ENCODE peak calls at places on chromosomes 4 and X, in seven cellular contexts. One of them, this sample, is unnamed. For H3K9me3 and H3K4me1, the result is how much of the 10 kb centered on the place peaks cover.

GRCh38 chrX:122866527-122866926 is 317.6 kb upstream of the GRIA3 start:
- DNase-seq in effector memory CD4-positive, alpha-beta T cell: no peak
- DNase-seq in ovary: no peak
- DNase-seq in OCI-LY7: no peak
- DNase-seq in psoas muscle: no peak
- DNase-seq in IMR-90: peak
- DNase-seq in lung: no peak
- DNase-seq in this sample: no peak

GRCh38 chrX:97685753-97686152 is 802.0 kb downstream of the RPA4 start:
- DNase-seq in effector memory CD4-positive, alpha-beta T cell: no peak
- DNase-seq in ovary: no peak
- DNase-seq in OCI-LY7: peak
- DNase-seq in psoas muscle: no peak
- DNase-seq in IMR-90: peak
- DNase-seq in lung: no peak
- DNase-seq in this sample: peak

GRCh38 chrX:2389324-2389723 is 111.5 kb downstream of the DHRSX start:
- DNase-seq in effector memory CD4-positive, alpha-beta T cell: no peak
- DNase-seq in ovary: no peak
- DNase-seq in OCI-LY7: no peak
- DNase-seq in psoas muscle: no peak
- DNase-seq in IMR-90: no peak
- DNase-seq in lung: no peak
- DNase-seq in this sample: no peak

GRCh38 chr4:104490096-104490769 is 4.5 kb downstream of the CXXC4 start:
- DNase-seq in effector memory CD4-positive, alpha-beta T cell: no peak
- DNase-seq in ovary: no peak
- DNase-seq in OCI-LY7: no peak
- DNase-seq in psoas muscle: no peak
- DNase-seq in IMR-90: no peak
- DNase-seq in lung: no peak
- DNase-seq in this sample: no peak

GRCh38 chr4:141652161-141652778 is 15.9 kb downstream of the IL15 start:
- DNase-seq in effector memory CD4-positive, alpha-beta T cell: no peak
- DNase-seq in ovary: no peak
- DNase-seq in OCI-LY7: no peak
- DNase-seq in psoas muscle: no peak
- DNase-seq in IMR-90: peak
- DNase-seq in lung: no peak
- DNase-seq in this sample: no peak

GRCh38 chr4:61828960-61829359 is 628.8 kb downstream of the ADGRL3 start:
- DNase-seq in effector memory CD4-positive, alpha-beta T cell: no peak
- DNase-seq in ovary: no peak
- DNase-seq in OCI-LY7: no peak
- DNase-seq in psoas muscle: no peak
- DNase-seq in IMR-90: no peak
- DNase-seq in lung: no peak
- DNase-seq in this sample: no peak

GRCh38 chr4:128757712-128758111 is 51.8 kb upstream of the JADE1 start:
- DNase-seq in effector memory CD4-positive, alpha-beta T cell: no peak
- DNase-seq in ovary: no peak
- DNase-seq in OCI-LY7: peak
- DNase-seq in psoas muscle: peak
- DNase-seq in IMR-90: peak
- DNase-seq in lung: no peak
- DNase-seq in this sample: peak

GRCh38 chrX:31629195-31629594 is 557.4 kb upstream of the FTHL17 start:
- DNase-seq in effector memory CD4-positive, alpha-beta T cell: no peak
- DNase-seq in ovary: no peak
- DNase-seq in OCI-LY7: no peak
- DNase-seq in psoas muscle: no peak
- DNase-seq in IMR-90: no peak
- DNase-seq in lung: no peak
- DNase-seq in this sample: no peak

GRCh38 chrX:30971761-30972603 is 82.9 kb upstream of the TAB3 start:
- DNase-seq in effector memory CD4-positive, alpha-beta T cell: no peak
- DNase-seq in ovary: no peak
- DNase-seq in OCI-LY7: peak
- DNase-seq in psoas muscle: no peak
- DNase-seq in IMR-90: peak
- DNase-seq in lung: peak
- DNase-seq in this sample: peak

GRCh38 chr4:73728091-73728741 is 12.2 kb upstream of the CXCL8 start:
- DNase-seq in effector memory CD4-positive, alpha-beta T cell: no peak
- DNase-seq in ovary: no peak
- DNase-seq in OCI-LY7: no peak
- DNase-seq in psoas muscle: no peak
- DNase-seq in IMR-90: no peak
- DNase-seq in lung: no peak
- DNase-seq in this sample: no peak

GRCh38 chr4:143359794-143360193 is 23.1 kb downstream of the GAB1 start:
- DNase-seq in effector memory CD4-positive, alpha-beta T cell: no peak
- DNase-seq in ovary: no peak
- DNase-seq in OCI-LY7: no peak
- DNase-seq in psoas muscle: no peak
- DNase-seq in IMR-90: no peak
- DNase-seq in lung: no peak
- DNase-seq in this sample: no peak

GRCh38 chrX:70096052-70096451 is 33.8 kb downstream of the OTUD6A start:
- DNase-seq in effector memory CD4-positive, alpha-beta T cell: no peak
- DNase-seq in ovary: no peak
- DNase-seq in OCI-LY7: no peak
- DNase-seq in psoas muscle: no peak
- DNase-seq in IMR-90: peak
- DNase-seq in lung: no peak
- DNase-seq in this sample: no peak

GRCh38 chr4:26424838-26425237 is 65.4 kb downstream of the CCKAR start:
- DNase-seq in effector memory CD4-positive, alpha-beta T cell: no peak
- DNase-seq in ovary: no peak
- DNase-seq in OCI-LY7: no peak
- DNase-seq in psoas muscle: no peak
- DNase-seq in IMR-90: no peak
- DNase-seq in lung: no peak
- DNase-seq in this sample: no peak

GRCh38 chrX:139826065-139827044 is 106.5 kb downstream of the ATP11C start:
- DNase-seq in effector memory CD4-positive, alpha-beta T cell: no peak
- DNase-seq in ovary: no peak
- DNase-seq in OCI-LY7: no peak
- DNase-seq in psoas muscle: no peak
- DNase-seq in IMR-90: peak
- DNase-seq in lung: no peak
- DNase-seq in this sample: peak

GRCh38 chr4:120718979-120719566 is 203.5 kb downstream of the PRDM5 start:
- DNase-seq in effector memory CD4-positive, alpha-beta T cell: no peak
- DNase-seq in ovary: peak
- DNase-seq in OCI-LY7: peak
- DNase-seq in psoas muscle: no peak
- DNase-seq in IMR-90: peak
- DNase-seq in lung: no peak
- DNase-seq in this sample: peak

GRCh38 chr4:181437895-181438294 is 805.3 kb upstream of the TENM3 start:
- DNase-seq in effector memory CD4-positive, alpha-beta T cell: no peak
- DNase-seq in ovary: no peak
- DNase-seq in OCI-LY7: no peak
- DNase-seq in psoas muscle: no peak
- DNase-seq in IMR-90: no peak
- DNase-seq in lung: no peak
- DNase-seq in this sample: no peak

GRCh38 chr4:86558799-86559198 is 35.3 kb upstream of the PTPN13 start:
- DNase-seq in effector memory CD4-positive, alpha-beta T cell: no peak
- DNase-seq in ovary: no peak
- DNase-seq in OCI-LY7: no peak
- DNase-seq in psoas muscle: no peak
- DNase-seq in IMR-90: peak
- DNase-seq in lung: no peak
- DNase-seq in this sample: no peak

GRCh38 chr4:88226143-88226542 is 58.2 kb downstream of the PPM1K start:
- DNase-seq in effector memory CD4-positive, alpha-beta T cell: no peak
- DNase-seq in ovary: no peak
- DNase-seq in OCI-LY7: no peak
- DNase-seq in psoas muscle: no peak
- DNase-seq in IMR-90: no peak
- DNase-seq in lung: no peak
- DNase-seq in this sample: no peak

GRCh38 chr4:53161475-53162423 is 204.1 kb downstream of the SCFD2 start:
- DNase-seq in effector memory CD4-positive, alpha-beta T cell: no peak
- DNase-seq in ovary: no peak
- DNase-seq in OCI-LY7: no peak
- DNase-seq in psoas muscle: no peak
- DNase-seq in IMR-90: no peak
- DNase-seq in lung: no peak
- DNase-seq in this sample: no peak

GRCh38 chrX:131746491-131746968 is 202.7 kb downstream of the OR13H1 start:
- DNase-seq in effector memory CD4-positive, alpha-beta T cell: no peak
- DNase-seq in ovary: peak
- DNase-seq in OCI-LY7: peak
- DNase-seq in psoas muscle: peak
- DNase-seq in IMR-90: peak
- DNase-seq in lung: peak
- DNase-seq in this sample: no peak

GRCh38 chr4:140739971-140740370 is 16.2 kb downstream of the TBC1D9 start:
- DNase-seq in effector memory CD4-positive, alpha-beta T cell: no peak
- DNase-seq in ovary: no peak
- DNase-seq in OCI-LY7: no peak
- DNase-seq in psoas muscle: no peak
- DNase-seq in IMR-90: no peak
- DNase-seq in lung: no peak
- DNase-seq in this sample: no peak

GRCh38 chr4:17595471-17596005 is 18.5 kb downstream of the LAP3 start:
- DNase-seq in effector memory CD4-positive, alpha-beta T cell: no peak
- DNase-seq in ovary: no peak
- DNase-seq in OCI-LY7: peak
- DNase-seq in psoas muscle: no peak
- DNase-seq in IMR-90: no peak
- DNase-seq in lung: no peak
- DNase-seq in this sample: no peak

GRCh38 chr4:38078590-38079381 is 118.6 kb downstream of the PTTG2 start:
- DNase-seq in effector memory CD4-positive, alpha-beta T cell: no peak
- DNase-seq in ovary: no peak
- DNase-seq in OCI-LY7: no peak
- DNase-seq in psoas muscle: no peak
- DNase-seq in IMR-90: peak
- DNase-seq in lung: no peak
- DNase-seq in this sample: no peak

GRCh38 chrX:104370089-104370488 is 115.4 kb upstream of the ESX1 start:
- DNase-seq in effector memory CD4-positive, alpha-beta T cell: no peak
- DNase-seq in ovary: no peak
- DNase-seq in OCI-LY7: no peak
- DNase-seq in psoas muscle: no peak
- DNase-seq in IMR-90: no peak
- DNase-seq in lung: no peak
- DNase-seq in this sample: no peak

GRCh38 chr4:176587920-176588319 is 204.8 kb downstream of the VEGFC start:
- DNase-seq in effector memory CD4-positive, alpha-beta T cell: no peak
- DNase-seq in ovary: no peak
- DNase-seq in OCI-LY7: no peak
- DNase-seq in psoas muscle: no peak
- DNase-seq in IMR-90: peak
- DNase-seq in lung: no peak
- DNase-seq in this sample: peak

GRCh38 chrX:44951572-44952067 is 78.6 kb downstream of the KDM6A start:
- DNase-seq in effector memory CD4-positive, alpha-beta T cell: no peak
- DNase-seq in ovary: no peak
- DNase-seq in OCI-LY7: no peak
- DNase-seq in psoas muscle: no peak
- DNase-seq in IMR-90: no peak
- DNase-seq in lung: no peak
- DNase-seq in this sample: no peak
- H3K9me3 ChIP-seq in effector memory CD4-positive, alpha-beta T cell: under half
- H3K9me3 ChIP-seq in ovary: under half
- H3K9me3 ChIP-seq in OCI-LY7: under half
- H3K9me3 ChIP-seq in psoas muscle: under half
- H3K9me3 ChIP-seq in IMR-90: under half
- H3K9me3 ChIP-seq in lung: under half
- H3K9me3 ChIP-seq in this sample: under half

DNA sequence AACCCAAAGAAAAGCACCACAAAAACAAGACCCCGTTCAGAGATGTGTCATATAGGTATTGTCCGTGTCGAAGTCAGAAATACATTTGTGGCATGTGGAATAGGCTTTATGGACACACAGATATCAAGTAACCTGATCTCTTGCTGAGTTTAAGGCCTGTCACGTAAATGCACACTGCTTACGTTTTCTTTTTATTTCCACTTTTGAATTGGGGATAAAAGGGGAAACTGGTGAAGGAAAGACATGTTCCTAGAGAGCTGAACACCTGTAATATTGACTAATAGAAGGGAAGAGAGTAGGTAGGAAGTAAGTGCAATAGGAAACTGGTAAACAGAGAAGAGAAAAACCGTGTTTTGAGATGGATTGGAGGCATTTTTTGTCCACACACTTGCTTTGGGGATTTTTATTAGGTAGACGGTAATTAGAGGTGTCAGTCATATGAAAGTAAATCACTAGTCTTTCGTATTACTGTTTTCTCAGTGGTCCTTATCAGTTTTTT is 24.9 kb downstream of the TMEM131L start:
- DNase-seq in effector memory CD4-positive, alpha-beta T cell: no peak
- DNase-seq in ovary: no peak
- DNase-seq in OCI-LY7: no peak
- DNase-seq in psoas muscle: no peak
- DNase-seq in IMR-90: no peak
- DNase-seq in lung: no peak
- DNase-seq in this sample: no peak
- H3K4me1 ChIP-seq in effector memory CD4-positive, alpha-beta T cell: half or more
- H3K4me1 ChIP-seq in ovary: under half
- H3K4me1 ChIP-seq in OCI-LY7: half or more
- H3K4me1 ChIP-seq in psoas muscle: half or more
- H3K4me1 ChIP-seq in IMR-90: under half
- H3K4me1 ChIP-seq in lung: under half
- H3K4me1 ChIP-seq in this sample: under half

DNA sequence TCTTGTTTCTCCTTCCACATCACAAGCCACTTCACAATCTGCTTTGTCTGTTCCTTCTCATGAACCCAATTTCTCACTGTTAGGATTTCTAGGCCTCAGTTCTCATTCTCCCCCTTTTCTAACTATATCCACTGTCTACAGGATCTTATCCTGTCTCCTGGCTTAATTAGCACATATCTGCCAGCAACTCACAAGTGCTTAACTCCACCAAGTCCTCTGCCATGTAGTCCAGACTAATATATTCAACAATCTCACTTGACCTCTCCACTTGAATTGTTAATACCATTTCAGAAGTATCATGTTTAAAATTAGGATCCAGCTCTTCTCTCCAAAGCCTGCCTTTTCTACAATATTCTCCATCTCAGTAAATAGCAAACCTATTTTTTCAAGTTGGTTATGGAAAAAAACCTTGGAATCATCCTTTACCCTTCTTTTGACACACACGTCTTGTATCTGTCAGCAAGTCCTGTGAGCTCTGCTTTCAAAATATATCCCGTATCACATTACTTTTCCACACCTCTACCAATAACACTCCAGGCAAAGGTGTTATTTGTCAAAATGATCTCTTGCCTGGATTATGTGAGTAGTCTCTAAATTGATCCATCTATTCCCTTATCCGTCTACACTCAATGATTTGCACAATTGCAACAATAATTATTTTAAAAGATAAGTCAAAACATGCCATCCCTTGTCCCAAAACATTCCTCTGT is 127.2 kb upstream of the SLIT2 start:
- DNase-seq in effector memory CD4-positive, alpha-beta T cell: no peak
- DNase-seq in ovary: no peak
- DNase-seq in OCI-LY7: no peak
- DNase-seq in psoas muscle: no peak
- DNase-seq in IMR-90: no peak
- DNase-seq in lung: no peak
- DNase-seq in this sample: no peak
- H3K9me3 ChIP-seq in effector memory CD4-positive, alpha-beta T cell: under half
- H3K9me3 ChIP-seq in ovary: under half
- H3K9me3 ChIP-seq in OCI-LY7: under half
- H3K9me3 ChIP-seq in psoas muscle: under half
- H3K9me3 ChIP-seq in IMR-90: under half
- H3K9me3 ChIP-seq in lung: under half
- H3K9me3 ChIP-seq in this sample: under half

GRCh38 chr4:94536049-94536448 is 84.3 kb downstream of the PDLIM5 start:
- DNase-seq in effector memory CD4-positive, alpha-beta T cell: no peak
- DNase-seq in ovary: no peak
- DNase-seq in OCI-LY7: no peak
- DNase-seq in psoas muscle: no peak
- DNase-seq in IMR-90: no peak
- DNase-seq in lung: no peak
- DNase-seq in this sample: no peak
- H3K4me1 ChIP-seq in effector memory CD4-positive, alpha-beta T cell: under half
- H3K4me1 ChIP-seq in ovary: under half
- H3K4me1 ChIP-seq in OCI-LY7: under half
- H3K4me1 ChIP-seq in psoas muscle: half or more
- H3K4me1 ChIP-seq in IMR-90: under half
- H3K4me1 ChIP-seq in lung: under half
- H3K4me1 ChIP-seq in this sample: under half

This sample was measured in adrenal gland.